ENCODE peak calls at places on chromosome 19, in five cellular contexts. A, V, N, B and Y are unnamed samples.

GRCh38 chr19:2302319-2303208 is 5.4 kb downstream of the LINGO3 start:
- DNase-seq in B (no peak), N (peak), A (peak), V (no peak), Y (peak)

GRCh38 chr19:57813919-57814504 is 701 bp downstream of the ZNF552 start:
- DNase-seq in A (no peak), B (peak), V (no peak), N (no peak), Y (no peak)

GRCh38 chr19:41445575-41445974 is 2.6 kb downstream of the ERICH4 start:
- DNase-seq in N (no peak), B (no peak), A (no peak), V (no peak), Y (no peak)

GRCh38 chr19:17909017-17909732 is 23.6 kb upstream of the CCDC124 start:
- DNase-seq in V (no peak), B (no peak), A (no peak), N (no peak), Y (no peak)

GRCh38 chr19:38661166-38661565 is 13.7 kb downstream of the ACTN4 start:
- DNase-seq in V (no peak), A (no peak), B (no peak), N (no peak), Y (no peak)

GRCh38 chr19:29966594-29967249 is 24.7 kb downstream of the URI1 start:
- DNase-seq in A (no peak), V (no peak), B (no peak), N (no peak), Y (peak)

GRCh38 chr19:6470173-6470572 is 6.1 kb downstream of the CRB3 start:
- DNase-seq in V (no peak), A (no peak), B (no peak), N (no peak), Y (no peak)

GRCh38 chr19:44603201-44603945 is 10.0 kb upstream of the IGSF23 start:
- DNase-seq in N (peak), A (no peak), V (no peak), B (peak), Y (peak)

GRCh38 chr19:5014941-5015340 is 46.0 kb downstream of the KDM4B start:
- DNase-seq in N (no peak), B (no peak), V (no peak), A (no peak), Y (no peak)

GRCh38 chr19:51274371-51274770 is 23.5 kb downstream of the SIGLECL1 start:
- DNase-seq in A (no peak), B (no peak), N (no peak), V (no peak), Y (no peak)

GRCh38 chr19:34490141-34490766 is 8.7 kb downstream of the WTIP start:
- DNase-seq in B (no peak), A (no peak), V (no peak), N (no peak), Y (no peak)

GRCh38 chr19:5534787-5535586 is 32.8 kb downstream of the TINCR start:
- DNase-seq in B (no peak), N (no peak), A (no peak), V (no peak), Y (peak)

GRCh38 chr19:4061683-4062575 is 4.8 kb downstream of the ZBTB7A start:
- DNase-seq in N (no peak), V (no peak), A (no peak), B (no peak), Y (no peak)

GRCh38 chr19:3210347-3211017 is 14.0 kb upstream of the CELF5 start:
- DNase-seq in V (peak), B (peak), A (no peak), N (peak), Y (no peak)

GRCh38 chr19:57682226-57682766 is 519 bp downstream of the ZNF551 start:
- DNase-seq in A (no peak), V (no peak), N (no peak), B (no peak), Y (no peak)